ENCODE peak calls at places on chromosomes 11 and 22, in four cellular contexts. One of them, this sample, is unnamed.

GRCh38 chr11:113014731-113015455 is 53.7 kb downstream of the NCAM1 start:
- DNase-seq in HCT116: no peak
- DNase-seq in stomach: peak; percentile 84
- DNase-seq in esophagus muscularis mucosa: no peak
- DNase-seq in this sample: no peak

GRCh38 chr11:86592659-86593451 is 79.6 kb downstream of the ME3 start:
- DNase-seq in HCT116: peak; percentile 87
- DNase-seq in stomach: peak; percentile 75
- DNase-seq in esophagus muscularis mucosa: peak; percentile 94
- DNase-seq in this sample: no peak

GRCh38 chr11:111633756-111634362 is 31.6 kb downstream of the SIK2 start:
- DNase-seq in HCT116: no peak
- DNase-seq in esophagus muscularis mucosa: no peak
- DNase-seq in stomach: no peak
- DNase-seq in this sample: no peak

GRCh38 chr22:42187646-42188045 is 57.0 kb upstream of the CYP2D6 start:
- DNase-seq in esophagus muscularis mucosa: no peak
- DNase-seq in HCT116: no peak
- DNase-seq in stomach: no peak
- DNase-seq in this sample: no peak

GRCh38 chr22:40263191-40263590 is 83.1 kb upstream of the ADSL start:
- DNase-seq in esophagus muscularis mucosa: no peak
- DNase-seq in stomach: peak; percentile 46
- DNase-seq in HCT116: no peak
- DNase-seq in this sample: no peak

GRCh38 chr11:108606070-108606469 is 12.5 kb upstream of the EXPH5 start:
- DNase-seq in HCT116: no peak
- DNase-seq in esophagus muscularis mucosa: no peak
- DNase-seq in stomach: no peak
- DNase-seq in this sample: no peak

GRCh38 chr22:30250713-30251267 is 4.2 kb upstream of the LIF start:
- DNase-seq in esophagus muscularis mucosa: no peak
- DNase-seq in HCT116: no peak
- DNase-seq in stomach: peak; percentile 38
- DNase-seq in this sample: no peak

GRCh38 chr11:27786331-27786730 is 86.1 kb upstream of the BDNF start:
- DNase-seq in stomach: no peak
- DNase-seq in esophagus muscularis mucosa: no peak
- DNase-seq in HCT116: no peak
- DNase-seq in this sample: no peak

GRCh38 chr11:28962492-28962891 is 854.3 kb downstream of the METTL15 start:
- DNase-seq in HCT116: no peak
- DNase-seq in esophagus muscularis mucosa: no peak
- DNase-seq in stomach: no peak
- DNase-seq in this sample: no peak

GRCh38 chr22:40764743-40765441 is 54.3 kb downstream of the SLC25A17 start:
- DNase-seq in HCT116: no peak
- DNase-seq in esophagus muscularis mucosa: no peak
- DNase-seq in stomach: no peak
- DNase-seq in this sample: no peak

GRCh38 chr22:46424496-46424895 is 89.0 kb downstream of the TRMU start:
- DNase-seq in esophagus muscularis mucosa: no peak
- DNase-seq in stomach: no peak
- DNase-seq in HCT116: no peak
- DNase-seq in this sample: no peak

GRCh38 chr22:26289486-26290250 is 120.4 kb downstream of the SEZ6L start:
- DNase-seq in HCT116: no peak
- DNase-seq in esophagus muscularis mucosa: no peak
- DNase-seq in stomach: no peak
- DNase-seq in this sample: no peak

GRCh38 chr11:9153651-9154050 is 62.3 kb upstream of the SCUBE2 start:
- DNase-seq in stomach: no peak
- DNase-seq in esophagus muscularis mucosa: no peak
- DNase-seq in HCT116: no peak
- DNase-seq in this sample: no peak

GRCh38 chr11:113880966-113881365 is 5.6 kb upstream of the USP28 start:
- DNase-seq in HCT116: no peak
- DNase-seq in stomach: no peak
- DNase-seq in esophagus muscularis mucosa: no peak
- DNase-seq in this sample: no peak

GRCh38 chr11:44567876-44568256 is 2.4 kb downstream of the CD82 start:
- DNase-seq in HCT116: no peak
- DNase-seq in stomach: no peak
- DNase-seq in esophagus muscularis mucosa: no peak
- DNase-seq in this sample: no peak

GRCh38 chr11:64856382-64857227 is 12.2 kb upstream of the CDC42BPG start:
- DNase-seq in esophagus muscularis mucosa: no peak
- DNase-seq in HCT116: peak; percentile 80
- DNase-seq in stomach: peak; percentile 82
- DNase-seq in this sample: no peak

GRCh38 chr11:1731451-1732059 is 18.8 kb downstream of the IFITM10 start:
- DNase-seq in esophagus muscularis mucosa: no peak
- DNase-seq in stomach: no peak
- DNase-seq in HCT116: no peak
- DNase-seq in this sample: no peak

GRCh38 chr11:8671651-8672062 is 10.8 kb downstream of the TRIM66 start:
- DNase-seq in HCT116: no peak
- DNase-seq in stomach: no peak
- DNase-seq in esophagus muscularis mucosa: no peak
- DNase-seq in this sample: no peak

GRCh38 chr11:58576792-58577440 is 1.3 kb upstream of the LPXN start:
- DNase-seq in HCT116: no peak
- DNase-seq in stomach: no peak
- DNase-seq in esophagus muscularis mucosa: no peak
- DNase-seq in this sample: no peak

GRCh38 chr11:116461789-116462188 is 311.0 kb downstream of the BUD13 start:
- DNase-seq in HCT116: no peak
- DNase-seq in stomach: no peak
- DNase-seq in esophagus muscularis mucosa: no peak
- DNase-seq in this sample: no peak

GRCh38 chr11:59179121-59179520 is 7.2 kb downstream of the DTX4 start:
- DNase-seq in HCT116: no peak
- DNase-seq in esophagus muscularis mucosa: no peak
- DNase-seq in stomach: no peak
- DNase-seq in this sample: no peak

DNA sequence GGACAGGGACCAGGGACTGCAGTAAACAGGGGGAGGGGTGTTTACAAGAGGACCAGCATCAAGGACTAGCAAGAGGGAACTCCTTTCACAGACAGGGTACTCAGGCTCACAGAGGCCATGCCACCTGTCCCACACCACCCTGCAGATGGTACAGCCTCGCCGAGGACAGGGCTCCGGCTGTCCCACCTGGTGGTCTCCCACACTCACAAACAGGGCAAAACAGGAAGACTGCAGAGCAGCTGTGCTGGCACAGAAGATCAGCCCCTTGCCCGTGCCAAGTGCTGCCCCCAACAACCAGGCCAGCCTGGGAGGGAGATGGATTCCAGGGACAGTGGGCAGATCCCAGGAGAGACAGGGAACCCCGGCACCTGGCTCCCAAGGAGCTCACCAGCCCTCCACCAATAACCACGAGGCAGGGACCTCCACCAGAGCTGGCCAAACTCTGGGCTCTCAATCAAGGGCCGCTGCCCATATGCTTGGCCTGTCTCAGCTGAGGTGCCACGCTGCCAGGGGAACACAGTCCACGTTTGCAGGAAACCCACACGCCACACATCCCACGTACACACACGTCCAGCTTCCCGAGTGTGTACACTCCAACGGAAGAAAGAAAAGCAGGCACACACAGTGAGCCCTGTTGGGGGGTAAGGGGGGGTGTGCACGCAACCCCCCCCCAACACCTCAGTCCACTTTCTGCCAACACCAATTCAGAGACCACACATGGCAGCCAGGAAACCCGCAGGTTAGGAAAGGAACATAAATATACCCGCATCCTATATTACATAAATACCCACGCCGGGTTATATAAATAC is 2.0 kb downstream of the CSNK1E start:
- DNase-seq in esophagus muscularis mucosa: no peak
- DNase-seq in HCT116: no peak
- DNase-seq in stomach: peak; percentile 36
- DNase-seq in this sample: no peak
- TF ChIP-seq POLR2A in esophagus muscularis mucosa: no peak
- TF ChIP-seq POLR2A in HCT116: no peak
- TF ChIP-seq POLR2A in stomach: no peak
- TF ChIP-seq POLR2A in this sample: no peak

GRCh38 chr11:67482736-67483497 is at the start of gene AIP:
- DNase-seq in stomach: peak; percentile 98
- DNase-seq in HCT116: peak; percentile 96
- DNase-seq in esophagus muscularis mucosa: peak; percentile 99
- DNase-seq in this sample: no peak
- H3K4me3 ChIP-seq in stomach: peak within 1 kb of the TSS; percentile 54
- H3K4me3 ChIP-seq in HCT116: peak within 1 kb of the TSS; percentile 51
- H3K4me3 ChIP-seq in esophagus muscularis mucosa: peak within 1 kb of the TSS; percentile 58
- H3K4me3 ChIP-seq in this sample: peak within 1 kb of the TSS; percentile 55

GRCh38 chr22:36363378-36363931 is 24.3 kb downstream of the MYH9 start:
- DNase-seq in stomach: peak; percentile 65
- DNase-seq in HCT116: no peak
- DNase-seq in esophagus muscularis mucosa: no peak
- DNase-seq in this sample: no peak

GRCh38 chr22:36362819-36363377 is 24.9 kb downstream of the MYH9 start:
- DNase-seq in HCT116: no peak
- DNase-seq in stomach: no peak
- DNase-seq in esophagus muscularis mucosa: no peak
- DNase-seq in this sample: no peak

GRCh38 chr22:36365020-36365411 is 22.8 kb downstream of the MYH9 start:
- DNase-seq in esophagus muscularis mucosa: no peak
- DNase-seq in HCT116: peak; percentile 76
- DNase-seq in stomach: peak; percentile 65
- DNase-seq in this sample: no peak

GRCh38 chr22:36366291-36366708 is 21.5 kb downstream of the MYH9 start:
- DNase-seq in esophagus muscularis mucosa: no peak
- DNase-seq in stomach: no peak
- DNase-seq in HCT116: no peak
- DNase-seq in this sample: no peak

DNA sequence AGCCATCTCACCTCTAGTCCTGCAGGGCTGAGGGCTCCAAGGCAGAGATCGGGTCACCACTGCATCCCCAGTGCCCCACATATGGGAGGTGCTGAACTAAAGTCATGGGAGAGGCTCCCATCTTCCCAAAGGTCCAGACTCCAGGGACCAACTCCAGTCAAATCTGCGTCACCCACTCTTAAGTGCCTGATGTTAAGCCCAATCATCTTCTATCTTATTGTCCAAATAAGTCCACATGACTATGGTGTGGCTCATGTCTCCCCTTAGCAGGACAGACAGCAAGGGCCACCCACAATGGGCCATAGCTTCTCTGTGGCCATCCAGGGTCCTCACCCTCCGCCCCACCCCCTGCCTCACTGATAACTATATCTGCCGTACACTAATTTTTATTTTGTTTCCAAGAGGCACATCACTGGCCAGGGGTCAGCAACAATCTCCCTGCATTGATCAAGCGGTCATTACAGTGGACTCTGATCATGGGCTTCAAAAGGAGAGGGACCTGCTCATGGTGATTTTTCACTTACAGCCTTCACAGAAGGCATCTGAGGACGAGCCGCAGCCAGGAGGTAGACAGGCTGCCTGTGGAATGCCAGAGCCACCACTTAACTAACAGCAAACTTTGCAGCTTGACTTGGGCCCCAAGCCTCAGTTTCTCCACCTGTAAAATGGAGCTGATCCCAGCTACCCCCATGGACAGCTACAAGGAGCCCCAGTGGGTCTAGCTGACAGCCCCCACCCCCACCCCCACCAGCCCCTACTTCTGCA is 23.3 kb downstream of the MYH9 start:
- DNase-seq in HCT116: no peak
- DNase-seq in stomach: no peak
- DNase-seq in esophagus muscularis mucosa: no peak
- DNase-seq in this sample: no peak
- TF ChIP-seq POLR2AphosphoS5 in HCT116: no peak
- TF ChIP-seq POLR2AphosphoS5 in stomach: peak; percentile 9
- TF ChIP-seq POLR2AphosphoS5 in esophagus muscularis mucosa: peak; percentile 51
- TF ChIP-seq POLR2AphosphoS5 in this sample: no peak

GRCh38 chr11:126480410-126481302 is 125.2 kb downstream of the ST3GAL4 start:
- DNase-seq in HCT116: peak; percentile 79
- DNase-seq in stomach: peak; percentile 85
- DNase-seq in esophagus muscularis mucosa: peak; percentile 96
- DNase-seq in this sample: no peak
- TF ChIP-seq POLR2A in HCT116: no peak
- TF ChIP-seq POLR2A in stomach: no peak
- TF ChIP-seq POLR2A in esophagus muscularis mucosa: no peak
- TF ChIP-seq POLR2A in this sample: no peak